ENCODE peak calls at places on chromosomes 16 and 17, in six cellular contexts. N is CD8-positive, alpha-beta T cell; O is CD4-positive, alpha-beta T cell; W is esophagus squamous epithelium; H is GM23248; C is body of pancreas. A is an unnamed sample.

GRCh38 chr16:70601576-70602575 is 44.5 kb upstream of the IL34 start:
- DNase-seq in N (no peak), O (no peak), W (no peak), H (no peak), C (no peak), A (no peak)

GRCh38 chr17:4444782-4445473 is 11.2 kb downstream of the SPNS3 start:
- DNase-seq in N (no peak), O (no peak), W (no peak), H (peak; percentile 39), C (peak; percentile 94), A (no peak)

GRCh38 chr16:23724438-23725131 is 11.6 kb upstream of the ERN2 start:
- DNase-seq in N (no peak), O (no peak), W (no peak), H (no peak), C (no peak), A (no peak)

GRCh38 chr17:63519972-63520882 is 2.9 kb upstream of the KCNH6 start:
- DNase-seq in N (no peak), O (no peak), W (no peak), H (no peak), C (peak; percentile 78), A (no peak)

GRCh38 chr17:50642722-50643656 is 8.3 kb downstream of the ABCC3 start:
- DNase-seq in N (no peak), O (no peak), W (no peak), H (no peak), C (peak; percentile 35), A (no peak)

GRCh38 chr17:14289162-14289561 is 11.7 kb upstream of the HS3ST3B1 start:
- DNase-seq in N (no peak), O (no peak), W (no peak), H (no peak), C (no peak), A (no peak)

GRCh38 chr16:83943516-83944050 is 9.5 kb upstream of the OSGIN1 start:
- DNase-seq in N (no peak), O (no peak), W (no peak), H (no peak), C (no peak), A (no peak)

GRCh38 chr17:79728169-79728907 is 2.4 kb upstream of the ENPP7 start:
- DNase-seq in N (peak; percentile 82), O (peak; percentile 71), W (peak; percentile 53), H (peak; percentile 91), C (peak; percentile 86), A (peak; percentile 91)

GRCh38 chr17:21510686-21511367 is 134.7 kb downstream of the KCNJ12 start:
- DNase-seq in N (no peak), O (no peak), W (no peak), H (no peak), C (no peak), A (no peak)

GRCh38 chr16:86531193-86531550 is 20.8 kb downstream of the FOXF1 start:
- DNase-seq in N (no peak), O (no peak), W (no peak), H (no peak), C (peak; percentile 35), A (peak; percentile 83)

GRCh38 chr16:88561485-88562369 is 8.5 kb upstream of the ZC3H18 start:
- DNase-seq in N (peak; percentile 60), O (peak; percentile 36), W (no peak), H (peak; percentile 75), C (peak; percentile 61), A (no peak)

GRCh38 chr16:12601290-12601900 is 202.3 kb downstream of the CPPED1 start:
- DNase-seq in N (no peak), O (no peak), W (no peak), H (no peak), C (no peak), A (no peak)

GRCh38 chr17:28760987-28761562 is 17.3 kb downstream of the TRAF4 start:
- DNase-seq in N (no peak), O (no peak), W (no peak), H (peak; percentile 78), C (peak; percentile 76), A (peak; percentile 32)

GRCh38 chr17:41367426-41368075 is 2.1 kb downstream of the KRT33B start:
- DNase-seq in N (no peak), O (no peak), W (no peak), H (peak; percentile 94), C (no peak), A (no peak)

GRCh38 chr16:12728471-12728870 is 75.2 kb downstream of the CPPED1 start:
- DNase-seq in N (no peak), O (no peak), W (no peak), H (no peak), C (no peak), A (no peak)

GRCh38 chr16:64089697-64090096 is 1032.2 kb downstream of the CDH11 start:
- DNase-seq in N (no peak), O (no peak), W (no peak), H (peak; percentile 38), C (no peak), A (no peak)

GRCh38 chr17:49252148-49252682 is 21.6 kb upstream of the PHOSPHO1 start:
- DNase-seq in N (no peak), O (no peak), W (no peak), H (peak; percentile 40), C (no peak), A (no peak)

GRCh38 chr17:7632492-7632894 is 2.6 kb downstream of the SHBG start:
- DNase-seq in N (no peak), O (no peak), W (no peak), H (peak; percentile 79), C (peak; percentile 52), A (no peak)

GRCh38 chr17:13044713-13045112 is 26.9 kb upstream of the ELAC2 start:
- DNase-seq in N (no peak), O (no peak), W (no peak), H (peak; percentile 44), C (no peak), A (no peak)

GRCh38 chr17:32739722-32740121 is 137.2 kb downstream of the MYO1D start:
- DNase-seq in N (no peak), O (no peak), W (no peak), H (no peak), C (no peak), A (no peak)

GRCh38 chr17:13786000-13786598 is 184.4 kb upstream of the HS3ST3A1 start:
- DNase-seq in N (no peak), O (no peak), W (no peak), H (peak; percentile 74), C (no peak), A (no peak)

GRCh38 chr17:80426671-80427326 is 11.8 kb downstream of the ENDOV start:
- DNase-seq in N (peak; percentile 85), O (peak; percentile 81), W (no peak), H (peak; percentile 83), C (peak; percentile 90), A (peak; percentile 57)

GRCh38 chr16:3948378-3948995 is 68.0 kb upstream of the CREBBP start:
- DNase-seq in N (no peak), O (no peak), W (no peak), H (no peak), C (no peak), A (no peak)

GRCh38 chr16:3949946-3950342 is 69.4 kb upstream of the CREBBP start:
- DNase-seq in N (no peak), O (no peak), W (no peak), H (no peak), C (no peak), A (no peak)

GRCh38 chr16:3949287-3949686 is 68.8 kb upstream of the CREBBP start:
- DNase-seq in N (no peak), O (no peak), W (no peak), H (no peak), C (no peak), A (no peak)

GRCh38 chr16:3946604-3947180 is 66.2 kb upstream of the CREBBP start:
- DNase-seq in N (no peak), O (no peak), W (no peak), H (no peak), C (no peak), A (no peak)

GRCh38 chr16:3945751-3946603 is 65.5 kb upstream of the CREBBP start:
- DNase-seq in N (no peak), O (no peak), W (no peak), H (peak; percentile 99), C (peak; percentile 47), A (no peak)
- H3K27ac ChIP-seq in N (no peak overlapping the region), O (no peak overlapping the region), W (peak overlapping the region; percentile 25), H (peak overlapping the region; percentile 52), C (no peak overlapping the region), A (no peak overlapping the region)

GRCh38 chr16:27455700-27456099 is 53.7 kb downstream of the IL21R start:
- DNase-seq in N (no peak), O (no peak), W (no peak), H (no peak), C (no peak), A (no peak)
- H3K27ac ChIP-seq in N (no peak overlapping the region), O (no peak overlapping the region), W (no peak overlapping the region), H (no peak overlapping the region), C (no peak overlapping the region), A (no peak overlapping the region)

GRCh38 chr17:73750975-73751374 is 106.7 kb upstream of the SDK2 start:
- DNase-seq in N (no peak), O (no peak), W (no peak), H (no peak), C (peak; percentile 44), A (no peak)
- H3K27ac ChIP-seq in N (no peak overlapping the region), O (no peak overlapping the region), W (no peak overlapping the region), H (no peak overlapping the region), C (no peak overlapping the region), A (no peak overlapping the region)

GRCh38 chr16:56370185-56370584 is 55.2 kb downstream of the AMFR start:
- DNase-seq in N (no peak), O (no peak), W (no peak), H (peak; percentile 34), C (no peak), A (no peak)
- H3K27ac ChIP-seq in N (no peak overlapping the region), O (no peak overlapping the region), W (no peak overlapping the region), H (no peak overlapping the region), C (peak overlapping the region; percentile 73), A (no peak overlapping the region)

DNA sequence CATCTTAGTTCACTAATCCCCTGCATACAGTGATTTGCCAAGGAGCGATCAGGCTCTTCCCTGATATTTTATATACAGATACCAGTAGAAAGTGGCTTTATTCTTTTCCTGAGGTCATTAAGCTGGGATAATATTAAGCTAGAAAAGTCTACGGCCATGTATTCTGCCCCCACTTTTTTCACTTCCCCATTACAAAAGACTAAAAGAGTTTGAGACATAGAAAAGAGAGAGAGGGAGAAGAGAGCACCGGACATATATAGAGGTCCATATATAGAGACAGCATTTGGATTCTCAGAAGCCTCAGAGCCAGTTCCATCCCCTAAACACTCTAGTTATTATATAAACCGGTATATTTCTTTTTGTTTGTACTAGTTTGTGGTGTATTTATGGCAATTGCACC is 166.5 kb upstream of the ANKFN1 start:
- DNase-seq in N (no peak), O (no peak), W (no peak), H (no peak), C (no peak), A (no peak)
- H3K27ac ChIP-seq in N (no peak overlapping the region), O (no peak overlapping the region), W (no peak overlapping the region), H (no peak overlapping the region), C (no peak overlapping the region), A (no peak overlapping the region)